ENCODE peak calls at places on chromosomes 16 and 17, in four cellular contexts. One of them, this sample, is unnamed.

GRCh38 chr17:80753946-80754345 is 209.3 kb downstream of the RPTOR start:
- DNase-seq in activated CD4-positive, alpha-beta T cell treated with anti-CD3 and anti-CD28 coated beads, Interleukin-2, amount 50 U/mL, for 48 hours: no peak
- DNase-seq in endothelial cell: no peak
- DNase-seq in HAP-1: no peak
- DNase-seq in this sample: no peak

GRCh38 chr17:57677858-57678257 is 67.2 kb downstream of the CCDC182 start:
- DNase-seq in activated CD4-positive, alpha-beta T cell treated with anti-CD3 and anti-CD28 coated beads, Interleukin-2, amount 50 U/mL, for 48 hours: no peak
- DNase-seq in endothelial cell: no peak
- DNase-seq in HAP-1: no peak
- DNase-seq in this sample: no peak

GRCh38 chr17:12041316-12041715 is 20.6 kb downstream of the MAP2K4 start:
- DNase-seq in activated CD4-positive, alpha-beta T cell treated with anti-CD3 and anti-CD28 coated beads, Interleukin-2, amount 50 U/mL, for 48 hours: no peak
- DNase-seq in endothelial cell: no peak
- DNase-seq in HAP-1: no peak
- DNase-seq in this sample: no peak

GRCh38 chr17:80260791-80261158 is at the start of gene RNF213:
- DNase-seq in activated CD4-positive, alpha-beta T cell treated with anti-CD3 and anti-CD28 coated beads, Interleukin-2, amount 50 U/mL, for 48 hours: peak; percentile 42
- DNase-seq in endothelial cell: peak; percentile 66
- DNase-seq in HAP-1: peak; percentile 44
- DNase-seq in this sample: peak; percentile 76

GRCh38 chr17:28563475-28563874 is 7.8 kb downstream of the PIGS start:
- DNase-seq in activated CD4-positive, alpha-beta T cell treated with anti-CD3 and anti-CD28 coated beads, Interleukin-2, amount 50 U/mL, for 48 hours: no peak
- DNase-seq in endothelial cell: no peak
- DNase-seq in HAP-1: no peak
- DNase-seq in this sample: no peak

GRCh38 chr16:1245452-1246005 is 5.0 kb downstream of the TPSAB1 start:
- DNase-seq in activated CD4-positive, alpha-beta T cell treated with anti-CD3 and anti-CD28 coated beads, Interleukin-2, amount 50 U/mL, for 48 hours: no peak
- DNase-seq in endothelial cell: no peak
- DNase-seq in HAP-1: no peak
- DNase-seq in this sample: no peak

GRCh38 chr17:76002100-76002499 is 1.4 kb downstream of the CDK3 start:
- DNase-seq in activated CD4-positive, alpha-beta T cell treated with anti-CD3 and anti-CD28 coated beads, Interleukin-2, amount 50 U/mL, for 48 hours: no peak
- DNase-seq in endothelial cell: no peak
- DNase-seq in HAP-1: no peak
- DNase-seq in this sample: no peak

GRCh38 chr16:24975428-24975889 is 39.7 kb downstream of the ARHGAP17 start:
- DNase-seq in activated CD4-positive, alpha-beta T cell treated with anti-CD3 and anti-CD28 coated beads, Interleukin-2, amount 50 U/mL, for 48 hours: no peak
- DNase-seq in endothelial cell: no peak
- DNase-seq in HAP-1: no peak
- DNase-seq in this sample: no peak

GRCh38 chr16:4386452-4386813 is 14.8 kb downstream of the VASN start:
- DNase-seq in activated CD4-positive, alpha-beta T cell treated with anti-CD3 and anti-CD28 coated beads, Interleukin-2, amount 50 U/mL, for 48 hours: no peak
- DNase-seq in endothelial cell: no peak
- DNase-seq in HAP-1: no peak
- DNase-seq in this sample: no peak

GRCh38 chr17:38893612-38894011 is 23.8 kb downstream of the LASP1 start:
- DNase-seq in activated CD4-positive, alpha-beta T cell treated with anti-CD3 and anti-CD28 coated beads, Interleukin-2, amount 50 U/mL, for 48 hours: peak; percentile 40
- DNase-seq in endothelial cell: no peak
- DNase-seq in HAP-1: no peak
- DNase-seq in this sample: no peak

GRCh38 chr17:51165680-51166197 is 472 bp upstream of the NME2 start:
- DNase-seq in activated CD4-positive, alpha-beta T cell treated with anti-CD3 and anti-CD28 coated beads, Interleukin-2, amount 50 U/mL, for 48 hours: peak; percentile 16
- DNase-seq in endothelial cell: peak; percentile 16
- DNase-seq in HAP-1: peak; percentile 35
- DNase-seq in this sample: no peak

GRCh38 chr17:67125417-67125816 is 81.1 kb downstream of the CACNG1 start:
- DNase-seq in activated CD4-positive, alpha-beta T cell treated with anti-CD3 and anti-CD28 coated beads, Interleukin-2, amount 50 U/mL, for 48 hours: no peak
- DNase-seq in endothelial cell: no peak
- DNase-seq in HAP-1: no peak
- DNase-seq in this sample: no peak

This sample was measured in 8988T.